ENCODE peak calls at places on chromosomes 3 and 15, in four cellular contexts. U is heart left ventricle; E is T-helper 17 cell; H is naive thymus-derived CD8-positive, alpha-beta T cell. O is an unnamed sample.
A peak's percentile ranks its signal among the peaks of the same experiment; 100 is the strongest.

GRCh38 chr3:66393486-66394260 is 107.1 kb downstream of the LRIG1 start:
- DNase-seq in U (no peak), E (peak; percentile 37), H (peak; percentile 59), O (no peak)

GRCh38 chr15:50363612-50364011 is 8.6 kb upstream of the GABPB1 start:
- DNase-seq in U (no peak), E (no peak), H (no peak), O (no peak)

GRCh38 chr3:14344351-14344750 is 58.1 kb upstream of the SLC6A6 start:
- DNase-seq in U (no peak), E (no peak), H (no peak), O (no peak)

GRCh38 chr3:60056394-60056793 is 1006.6 kb upstream of the CFAP20DC start:
- DNase-seq in U (no peak), E (no peak), H (no peak), O (no peak)

GRCh38 chr15:33612721-33613304 is 302.0 kb downstream of the RYR3 start:
- DNase-seq in U (no peak), E (no peak), H (no peak), O (no peak)

GRCh38 chr3:127792664-127793292 is 29.5 kb downstream of the MGLL start:
- DNase-seq in U (peak; percentile 81), E (no peak), H (no peak), O (no peak)

GRCh38 chr15:63668601-63669000 is 71.4 kb downstream of the FBXL22 start:
- DNase-seq in U (no peak), E (no peak), H (no peak), O (no peak)

GRCh38 chr3:157248590-157249425 is 88.9 kb upstream of the CCNL1 start:
- DNase-seq in U (peak; percentile 69), E (no peak), H (no peak), O (peak; percentile 40)

GRCh38 chr3:46865546-46865945 is 2.3 kb upstream of the MYL3 start:
- DNase-seq in U (peak; percentile 29), E (no peak), H (no peak), O (no peak)

GRCh38 chr3:21750831-21751391 is at the start of gene ZNF385D:
- DNase-seq in U (peak; percentile 74), E (no peak), H (no peak), O (no peak)

GRCh38 chr3:119628816-119629445 is 31.2 kb downstream of the PLA1A start:
- DNase-seq in U (no peak), E (no peak), H (no peak), O (no peak)

GRCh38 chr3:65177879-65178484 is 490.2 kb upstream of the ADAMTS9 start:
- DNase-seq in U (no peak), E (no peak), H (no peak), O (no peak)

GRCh38 chr15:69311319-69311721 is 12.6 kb downstream of the PAQR5 start:
- DNase-seq in U (no peak), E (no peak), H (no peak), O (no peak)

GRCh38 chr3:197878427-197878826 is 71.6 kb upstream of the RPL35A start:
- DNase-seq in U (no peak), E (no peak), H (no peak), O (peak; percentile 24)

GRCh38 chr3:24812116-24812515 is 317.5 kb upstream of the THRB start:
- DNase-seq in U (no peak), E (no peak), H (no peak), O (no peak)

GRCh38 chr15:62389887-62390792 is 225.1 kb upstream of the C2CD4B start:
- DNase-seq in U (peak; percentile 73), E (peak; percentile 26), H (peak; percentile 7), O (peak; percentile 90)

GRCh38 chr3:153330891-153331290 is 168.9 kb downstream of the RAP2B start:
- DNase-seq in U (no peak), E (no peak), H (no peak), O (no peak)

GRCh38 chr15:96261575-96262034 is 68.9 kb upstream of the NR2F2 start:
- DNase-seq in U (no peak), E (no peak), H (no peak), O (no peak)

GRCh38 chr3:112984485-112984884 is 6.3 kb upstream of the GTPBP8 start:
- DNase-seq in U (no peak), E (no peak), H (no peak), O (no peak)

GRCh38 chr3:188890572-188891270 is 281.1 kb upstream of the TPRG1 start:
- DNase-seq in U (no peak), E (no peak), H (no peak), O (no peak)

GRCh38 chr3:51500632-51501131 is 867 bp upstream of the DCAF1 start:
- DNase-seq in U (no peak), E (no peak), H (peak; percentile 14), O (no peak)

GRCh38 chr3:66153961-66154923 is 66.6 kb upstream of the SLC25A26 start:
- DNase-seq in U (no peak), E (no peak), H (no peak), O (no peak)

GRCh38 chr3:56776551-56776950 is 25.2 kb downstream of the ARHGEF3 start:
- DNase-seq in U (no peak), E (no peak), H (no peak), O (no peak)

GRCh38 chr3:111173328-111173900 is 101.8 kb downstream of the NECTIN3 start:
- DNase-seq in U (no peak), E (no peak), H (no peak), O (no peak)

GRCh38 chr3:84961492-84962255 is 2.9 kb downstream of the CADM2 start:
- DNase-seq in U (no peak), E (no peak), H (no peak), O (no peak)

GRCh38 chr3:114450008-114450596 is 156.3 kb downstream of the TIGIT start:
- DNase-seq in U (no peak), E (no peak), H (no peak), O (no peak)

GRCh38 chr3:29513236-29513635 is 232.4 kb downstream of the RBMS3 start:
- DNase-seq in U (peak; percentile 46), E (no peak), H (no peak), O (no peak)

GRCh38 chr3:185409957-185410356 is 47.0 kb downstream of the MAP3K13 start:
- DNase-seq in U (no peak), E (no peak), H (no peak), O (no peak)

GRCh38 chr3:77298405-77298804 is 258.5 kb downstream of the ROBO2 start:
- DNase-seq in U (no peak), E (no peak), H (no peak), O (no peak)

GRCh38 chr3:62184559-62184958 is 188.8 kb downstream of the FEZF2 start:
- DNase-seq in U (peak; percentile 45), E (no peak), H (no peak), O (no peak)

GRCh38 chr15:100309984-100310291 is 31.8 kb downstream of the ADAMTS17 start:
- DNase-seq in U (no peak), E (no peak), H (no peak), O (no peak)

GRCh38 chr3:142276780-142277179 is 51.4 kb upstream of the GK5 start:
- DNase-seq in U (no peak), E (no peak), H (no peak), O (no peak)

GRCh38 chr15:42141246-42141645 is 15.2 kb downstream of the PLA2G4F start:
- DNase-seq in U (no peak), E (no peak), H (no peak), O (no peak)

GRCh38 chr3:138724433-138724832 is 110.3 kb downstream of the PIK3CB start:
- DNase-seq in U (no peak), E (no peak), H (no peak), O (no peak)

GRCh38 chr3:66153471-66153870 is 67.3 kb upstream of the SLC25A26 start:
- DNase-seq in U (no peak), E (no peak), H (no peak), O (no peak)

GRCh38 chr3:119937229-119937628 is 155.3 kb downstream of the NR1I2 start:
- DNase-seq in U (no peak), E (no peak), H (peak; percentile 36), O (no peak)

GRCh38 chr3:138118863-138119766 is 3.7 kb upstream of the DZIP1L start:
- DNase-seq in U (peak; percentile 73), E (peak; percentile 26), H (no peak), O (peak; percentile 64)

GRCh38 chr3:49840371-49840770 is 16.0 kb downstream of the TRAIP start:
- DNase-seq in U (no peak), E (no peak), H (no peak), O (no peak)

O was measured in frontal cortex.